ENCODE peak calls at places on chromosome 2, in six cellular contexts. One of them, this sample, is unnamed.

GRCh38 chr2:134241911-134242310 is 12.0 kb upstream of the MGAT5 start:
- DNase-seq in spleen: no peak
- DNase-seq in psoas muscle: no peak
- DNase-seq in choroid plexus epithelial cell: no peak
- DNase-seq in fibroblast of lung: no peak
- DNase-seq in IMR-90: no peak
- DNase-seq in this sample: no peak

GRCh38 chr2:191369034-191369433 is 123.8 kb downstream of the MYO1B start:
- DNase-seq in spleen: no peak
- DNase-seq in psoas muscle: no peak
- DNase-seq in choroid plexus epithelial cell: peak; percentile 41
- DNase-seq in fibroblast of lung: no peak
- DNase-seq in IMR-90: no peak
- DNase-seq in this sample: peak; percentile 35

GRCh38 chr2:237904806-237905599 is 45.6 kb downstream of the RAMP1 start:
- DNase-seq in spleen: peak; percentile 77
- DNase-seq in psoas muscle: peak; percentile 77
- DNase-seq in choroid plexus epithelial cell: peak; percentile 27
- DNase-seq in fibroblast of lung: peak; percentile 71
- DNase-seq in IMR-90: peak; percentile 91
- DNase-seq in this sample: peak; percentile 68

GRCh38 chr2:185108588-185108987 is 510.3 kb downstream of the ZNF804A start:
- DNase-seq in spleen: no peak
- DNase-seq in psoas muscle: no peak
- DNase-seq in choroid plexus epithelial cell: no peak
- DNase-seq in fibroblast of lung: peak; percentile 31
- DNase-seq in IMR-90: no peak
- DNase-seq in this sample: no peak

GRCh38 chr2:172181840-172182239 is 79.1 kb upstream of the DLX2 start:
- DNase-seq in spleen: no peak
- DNase-seq in psoas muscle: no peak
- DNase-seq in choroid plexus epithelial cell: peak; percentile 30
- DNase-seq in fibroblast of lung: no peak
- DNase-seq in IMR-90: peak; percentile 21
- DNase-seq in this sample: no peak

GRCh38 chr2:31296641-31297287 is 62.8 kb downstream of the EHD3 start:
- DNase-seq in spleen: no peak
- DNase-seq in psoas muscle: no peak
- DNase-seq in choroid plexus epithelial cell: peak; percentile 63
- DNase-seq in fibroblast of lung: peak; percentile 23
- DNase-seq in IMR-90: peak; percentile 48
- DNase-seq in this sample: peak; percentile 48

GRCh38 chr2:23092831-23093230 is 292.1 kb upstream of the KLHL29 start:
- DNase-seq in spleen: no peak
- DNase-seq in psoas muscle: no peak
- DNase-seq in choroid plexus epithelial cell: peak; percentile 19
- DNase-seq in fibroblast of lung: peak; percentile 13
- DNase-seq in IMR-90: peak; percentile 2
- DNase-seq in this sample: peak; percentile 8

GRCh38 chr2:236776695-236777251 is 207.1 kb downstream of the ACKR3 start:
- DNase-seq in spleen: no peak
- DNase-seq in psoas muscle: no peak
- DNase-seq in choroid plexus epithelial cell: peak; percentile 74
- DNase-seq in fibroblast of lung: peak; percentile 83
- DNase-seq in IMR-90: peak; percentile 35
- DNase-seq in this sample: peak; percentile 96

GRCh38 chr2:45691152-45691551 is 39.7 kb downstream of the PRKCE start:
- DNase-seq in spleen: no peak
- DNase-seq in psoas muscle: peak; percentile 40
- DNase-seq in choroid plexus epithelial cell: no peak
- DNase-seq in fibroblast of lung: no peak
- DNase-seq in IMR-90: no peak
- DNase-seq in this sample: no peak

GRCh38 chr2:201149064-201149820 is 33.3 kb downstream of the CFLAR start:
- DNase-seq in spleen: no peak
- DNase-seq in psoas muscle: no peak
- DNase-seq in choroid plexus epithelial cell: peak; percentile 98
- DNase-seq in fibroblast of lung: peak; percentile 76
- DNase-seq in IMR-90: peak; percentile 96
- DNase-seq in this sample: peak; percentile 92

GRCh38 chr2:207960090-207960489 is 65.2 kb downstream of the PLEKHM3 start:
- DNase-seq in spleen: no peak
- DNase-seq in psoas muscle: no peak
- DNase-seq in choroid plexus epithelial cell: no peak
- DNase-seq in fibroblast of lung: no peak
- DNase-seq in IMR-90: no peak
- DNase-seq in this sample: no peak

GRCh38 chr2:55364189-55365055 is 55.2 kb downstream of the CCDC88A start:
- DNase-seq in spleen: no peak
- DNase-seq in psoas muscle: no peak
- DNase-seq in choroid plexus epithelial cell: peak; percentile 98
- DNase-seq in fibroblast of lung: peak; percentile 99
- DNase-seq in IMR-90: peak; percentile 98
- DNase-seq in this sample: peak; percentile 99

GRCh38 chr2:167509585-167509984 is 621.3 kb downstream of the XIRP2 start:
- DNase-seq in spleen: no peak
- DNase-seq in psoas muscle: no peak
- DNase-seq in choroid plexus epithelial cell: peak; percentile 68
- DNase-seq in fibroblast of lung: peak; percentile 68
- DNase-seq in IMR-90: peak; percentile 81
- DNase-seq in this sample: peak; percentile 22

GRCh38 chr2:16662440-16662839 is 3.2 kb downstream of the CYRIA start:
- DNase-seq in spleen: no peak
- DNase-seq in psoas muscle: peak; percentile 62
- DNase-seq in choroid plexus epithelial cell: peak; percentile 87
- DNase-seq in fibroblast of lung: peak; percentile 41
- DNase-seq in IMR-90: peak; percentile 71
- DNase-seq in this sample: no peak

GRCh38 chr2:54763636-54764291 is 40.3 kb downstream of the EML6 start:
- DNase-seq in spleen: no peak
- DNase-seq in psoas muscle: no peak
- DNase-seq in choroid plexus epithelial cell: no peak
- DNase-seq in fibroblast of lung: no peak
- DNase-seq in IMR-90: no peak
- DNase-seq in this sample: no peak

GRCh38 chr2:176283268-176283667 is 14.0 kb downstream of the MTX2 start:
- DNase-seq in spleen: no peak
- DNase-seq in psoas muscle: no peak
- DNase-seq in choroid plexus epithelial cell: peak; percentile 57
- DNase-seq in fibroblast of lung: no peak
- DNase-seq in IMR-90: peak; percentile 38
- DNase-seq in this sample: no peak

GRCh38 chr2:224219781-224220180 is 180.7 kb upstream of the SERPINE2 start:
- DNase-seq in spleen: no peak
- DNase-seq in psoas muscle: no peak
- DNase-seq in choroid plexus epithelial cell: no peak
- DNase-seq in fibroblast of lung: no peak
- DNase-seq in IMR-90: no peak
- DNase-seq in this sample: no peak

GRCh38 chr2:204691911-204692510 is 146.7 kb downstream of the PARD3B start:
- DNase-seq in spleen: no peak
- DNase-seq in psoas muscle: no peak
- DNase-seq in choroid plexus epithelial cell: peak; percentile 98
- DNase-seq in fibroblast of lung: peak; percentile 97
- DNase-seq in IMR-90: peak; percentile 91
- DNase-seq in this sample: peak; percentile 92

GRCh38 chr2:148362144-148362796 is 282.3 kb upstream of the EPC2 start:
- DNase-seq in spleen: no peak
- DNase-seq in psoas muscle: no peak
- DNase-seq in choroid plexus epithelial cell: no peak
- DNase-seq in fibroblast of lung: no peak
- DNase-seq in IMR-90: no peak
- DNase-seq in this sample: no peak

GRCh38 chr2:99572798-99573197 is 83.0 kb upstream of the REV1 start:
- DNase-seq in spleen: no peak
- DNase-seq in psoas muscle: no peak
- DNase-seq in choroid plexus epithelial cell: no peak
- DNase-seq in fibroblast of lung: no peak
- DNase-seq in IMR-90: no peak
- DNase-seq in this sample: no peak

GRCh38 chr2:18336975-18337374 is 223.5 kb downstream of the RDH14 start:
- DNase-seq in spleen: no peak
- DNase-seq in psoas muscle: no peak
- DNase-seq in choroid plexus epithelial cell: peak; percentile 41
- DNase-seq in fibroblast of lung: no peak
- DNase-seq in IMR-90: peak; percentile 32
- DNase-seq in this sample: no peak

GRCh38 chr2:97724946-97725688 is 11.7 kb downstream of the ZAP70 start:
- DNase-seq in spleen: peak; percentile 63
- DNase-seq in psoas muscle: no peak
- DNase-seq in choroid plexus epithelial cell: no peak
- DNase-seq in fibroblast of lung: no peak
- DNase-seq in IMR-90: no peak
- DNase-seq in this sample: no peak

GRCh38 chr2:20446280-20446916 is 476 bp upstream of the RHOB start:
- DNase-seq in spleen: peak; percentile 88
- DNase-seq in psoas muscle: no peak
- DNase-seq in choroid plexus epithelial cell: no peak
- DNase-seq in fibroblast of lung: no peak
- DNase-seq in IMR-90: no peak
- DNase-seq in this sample: no peak

GRCh38 chr2:226639550-226639949 is 160.1 kb downstream of the IRS1 start:
- DNase-seq in spleen: no peak
- DNase-seq in psoas muscle: no peak
- DNase-seq in choroid plexus epithelial cell: no peak
- DNase-seq in fibroblast of lung: no peak
- DNase-seq in IMR-90: no peak
- DNase-seq in this sample: no peak

GRCh38 chr2:235723811-235724465 is 230.1 kb downstream of the AGAP1 start:
- DNase-seq in spleen: peak; percentile 68
- DNase-seq in psoas muscle: peak; percentile 39
- DNase-seq in choroid plexus epithelial cell: no peak
- DNase-seq in fibroblast of lung: no peak
- DNase-seq in IMR-90: no peak
- DNase-seq in this sample: no peak

GRCh38 chr2:25257931-25258771 is 83.6 kb downstream of the DNMT3A start:
- DNase-seq in spleen: no peak
- DNase-seq in psoas muscle: no peak
- DNase-seq in choroid plexus epithelial cell: no peak
- DNase-seq in fibroblast of lung: no peak
- DNase-seq in IMR-90: no peak
- DNase-seq in this sample: no peak
- TF ChIP-seq CTCF in spleen: no peak
- TF ChIP-seq CTCF in psoas muscle: no peak
- TF ChIP-seq CTCF in choroid plexus epithelial cell: peak; percentile 23
- TF ChIP-seq CTCF in fibroblast of lung: no peak
- TF ChIP-seq CTCF in IMR-90: no peak
- TF ChIP-seq CTCF in this sample: peak; percentile 5

GRCh38 chr2:65030933-65031332 is 25.3 kb upstream of the CEP68 start:
- DNase-seq in spleen: no peak
- DNase-seq in psoas muscle: no peak
- DNase-seq in choroid plexus epithelial cell: no peak
- DNase-seq in fibroblast of lung: no peak
- DNase-seq in IMR-90: no peak
- DNase-seq in this sample: no peak

GRCh38 chr2:65033178-65033577 is 23.0 kb upstream of the CEP68 start:
- DNase-seq in spleen: no peak
- DNase-seq in psoas muscle: no peak
- DNase-seq in choroid plexus epithelial cell: peak; percentile 17
- DNase-seq in fibroblast of lung: peak; percentile 6
- DNase-seq in IMR-90: no peak
- DNase-seq in this sample: peak; percentile 16

GRCh38 chr2:65030481-65030880 is 25.7 kb upstream of the CEP68 start:
- DNase-seq in spleen: no peak
- DNase-seq in psoas muscle: no peak
- DNase-seq in choroid plexus epithelial cell: no peak
- DNase-seq in fibroblast of lung: no peak
- DNase-seq in IMR-90: no peak
- DNase-seq in this sample: no peak

GRCh38 chr2:65032016-65032975 is 23.9 kb upstream of the CEP68 start:
- DNase-seq in spleen: no peak
- DNase-seq in psoas muscle: no peak
- DNase-seq in choroid plexus epithelial cell: no peak
- DNase-seq in fibroblast of lung: no peak
- DNase-seq in IMR-90: no peak
- DNase-seq in this sample: peak; percentile 34

GRCh38 chr2:65031341-65032015 is 24.7 kb upstream of the CEP68 start:
- DNase-seq in spleen: peak; percentile 80
- DNase-seq in psoas muscle: no peak
- DNase-seq in choroid plexus epithelial cell: no peak
- DNase-seq in fibroblast of lung: no peak
- DNase-seq in IMR-90: no peak
- DNase-seq in this sample: peak; percentile 29
- H3K4me3 ChIP-seq in spleen: peak overlapping the region; percentile 37
- H3K4me3 ChIP-seq in psoas muscle: no peak overlapping the region
- H3K4me3 ChIP-seq in choroid plexus epithelial cell: no peak overlapping the region
- H3K4me3 ChIP-seq in fibroblast of lung: no peak overlapping the region
- H3K4me3 ChIP-seq in IMR-90: no peak overlapping the region
- H3K4me3 ChIP-seq in this sample: no peak overlapping the region

DNA sequence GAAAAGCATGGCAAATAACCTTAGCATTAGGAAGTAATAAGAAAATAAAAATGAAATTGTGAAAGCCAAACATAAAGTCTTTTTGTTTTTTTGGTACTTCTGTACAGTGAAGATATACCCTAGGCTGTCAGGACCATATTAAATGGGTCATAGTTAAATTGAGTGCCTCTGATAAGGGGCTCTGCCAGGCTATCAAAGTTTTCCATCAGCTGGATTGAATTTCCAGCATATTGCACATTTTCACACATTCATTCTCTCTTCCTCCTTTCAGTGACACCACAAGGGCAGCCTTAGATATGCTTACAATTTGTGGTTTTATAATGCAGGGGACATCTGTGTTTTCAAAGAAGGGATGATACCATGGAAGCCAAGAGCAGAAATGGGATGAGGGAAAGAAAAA is 109.2 kb upstream of the LYPD1 start:
- DNase-seq in spleen: no peak
- DNase-seq in psoas muscle: no peak
- DNase-seq in choroid plexus epithelial cell: no peak
- DNase-seq in fibroblast of lung: no peak
- DNase-seq in IMR-90: no peak
- DNase-seq in this sample: no peak
- TF ChIP-seq CTCF in spleen: no peak
- TF ChIP-seq CTCF in psoas muscle: no peak
- TF ChIP-seq CTCF in choroid plexus epithelial cell: no peak
- TF ChIP-seq CTCF in fibroblast of lung: no peak
- TF ChIP-seq CTCF in IMR-90: no peak
- TF ChIP-seq CTCF in this sample: no peak

DNA sequence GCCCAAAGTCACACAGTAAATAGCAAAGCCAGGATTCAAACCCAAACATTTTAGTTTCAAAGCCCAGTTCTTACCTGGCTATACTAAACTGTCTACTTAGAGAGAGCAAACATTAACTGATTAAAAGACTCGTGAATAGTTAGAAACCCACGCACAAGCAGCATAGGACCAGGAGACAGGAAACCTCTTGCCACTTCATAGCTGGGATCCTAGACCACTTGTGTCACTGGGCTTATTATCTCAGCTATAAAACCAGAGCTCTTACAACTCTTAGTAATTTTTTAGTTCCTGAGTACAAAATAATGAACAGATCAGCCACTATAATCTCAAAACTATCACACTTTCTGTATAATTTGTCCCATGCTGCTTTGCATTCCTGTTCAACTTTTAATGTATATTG is 2.4 kb upstream of the AAK1 start:
- DNase-seq in spleen: no peak
- DNase-seq in psoas muscle: no peak
- DNase-seq in choroid plexus epithelial cell: no peak
- DNase-seq in fibroblast of lung: no peak
- DNase-seq in IMR-90: no peak
- DNase-seq in this sample: no peak
- H3K4me3 ChIP-seq in spleen: no peak overlapping the region
- H3K4me3 ChIP-seq in psoas muscle: peak overlapping the region; percentile 99
- H3K4me3 ChIP-seq in choroid plexus epithelial cell: no peak overlapping the region
- H3K4me3 ChIP-seq in fibroblast of lung: no peak overlapping the region
- H3K4me3 ChIP-seq in IMR-90: no peak overlapping the region
- H3K4me3 ChIP-seq in this sample: no peak overlapping the region

This sample was measured in fibroblast of the aortic adventitia.